ENCODE peak calls at places on chromosomes 4 and X, in four cellular contexts. One of them, this sample, is unnamed.
A peak's percentile ranks its signal among the peaks of the same experiment; 100 is the strongest.

GRCh38 chr4:59881632-59882031 is 1318.5 kb upstream of the ADGRL3 start:
- DNase-seq in keratinocyte: no peak
- DNase-seq in astrocyte: no peak
- DNase-seq in K562: no peak
- DNase-seq in this sample: no peak

GRCh38 chr4:70734168-70734954 is 12.6 kb downstream of the RUFY3 start:
- DNase-seq in K562: no peak
- DNase-seq in keratinocyte: no peak
- DNase-seq in astrocyte: peak; percentile 47
- DNase-seq in this sample: peak; percentile 73

GRCh38 chr4:126627255-126627654 is 1005.5 kb upstream of the INTU start:
- DNase-seq in astrocyte: no peak
- DNase-seq in keratinocyte: no peak
- DNase-seq in K562: no peak
- DNase-seq in this sample: peak; percentile 48

GRCh38 chr4:2255501-2256155 is 6.3 kb downstream of the MXD4 start:
- DNase-seq in astrocyte: peak; percentile 23
- DNase-seq in K562: no peak
- DNase-seq in keratinocyte: no peak
- DNase-seq in this sample: no peak

GRCh38 chr4:26135331-26135730 is 185.5 kb upstream of the RBPJ start:
- DNase-seq in K562: no peak
- DNase-seq in keratinocyte: no peak
- DNase-seq in astrocyte: no peak
- DNase-seq in this sample: no peak

GRCh38 chr4:151865327-151865726 is 104.5 kb upstream of the GATB start:
- DNase-seq in astrocyte: no peak
- DNase-seq in K562: no peak
- DNase-seq in keratinocyte: no peak
- DNase-seq in this sample: peak; percentile 22

GRCh38 chrX:80471582-80471981 is 51.3 kb downstream of the TENT5D start:
- DNase-seq in astrocyte: no peak
- DNase-seq in keratinocyte: no peak
- DNase-seq in K562: no peak
- DNase-seq in this sample: no peak

GRCh38 chrX:136168929-136169735 is 21.8 kb downstream of the FHL1 start:
- DNase-seq in K562: no peak
- DNase-seq in keratinocyte: no peak
- DNase-seq in astrocyte: peak; percentile 90
- DNase-seq in this sample: peak; percentile 86

GRCh38 chr4:10164877-10165283 is 48.3 kb upstream of the WDR1 start:
- DNase-seq in K562: peak; percentile 77
- DNase-seq in astrocyte: no peak
- DNase-seq in keratinocyte: no peak
- DNase-seq in this sample: peak; percentile 74

GRCh38 chr4:156829194-156829593 is 142.4 kb downstream of the PDGFC start:
- DNase-seq in keratinocyte: no peak
- DNase-seq in astrocyte: peak; percentile 50
- DNase-seq in K562: no peak
- DNase-seq in this sample: peak; percentile 75

GRCh38 chr4:79695848-79696247 is 287.8 kb upstream of the GK2 start:
- DNase-seq in K562: no peak
- DNase-seq in keratinocyte: no peak
- DNase-seq in astrocyte: no peak
- DNase-seq in this sample: no peak

GRCh38 chr4:168765726-168766125 is 244.3 kb downstream of the CBR4 start:
- DNase-seq in K562: no peak
- DNase-seq in keratinocyte: no peak
- DNase-seq in astrocyte: peak; percentile 95
- DNase-seq in this sample: peak; percentile 78

GRCh38 chr4:122218762-122219161 is 66.6 kb downstream of the BLTP1 start:
- DNase-seq in K562: no peak
- DNase-seq in keratinocyte: no peak
- DNase-seq in astrocyte: no peak
- DNase-seq in this sample: peak; percentile 29

GRCh38 chrX:115895678-115896329 is 274.7 kb upstream of the AGTR2 start:
- DNase-seq in keratinocyte: no peak
- DNase-seq in astrocyte: no peak
- DNase-seq in K562: no peak
- DNase-seq in this sample: no peak

GRCh38 chrX:153445106-153445855 is 575 bp downstream of the TREX2 start:
- DNase-seq in K562: no peak
- DNase-seq in keratinocyte: no peak
- DNase-seq in astrocyte: no peak
- DNase-seq in this sample: no peak

GRCh38 chrX:71291381-71291780 is 7.9 kb downstream of the NONO start:
- DNase-seq in K562: no peak
- DNase-seq in keratinocyte: no peak
- DNase-seq in astrocyte: peak; percentile 27
- DNase-seq in this sample: no peak

GRCh38 chr4:25165916-25166315 is 5.7 kb upstream of the SEPSECS start:
- DNase-seq in keratinocyte: no peak
- DNase-seq in K562: no peak
- DNase-seq in astrocyte: no peak
- DNase-seq in this sample: no peak

GRCh38 chr4:95095352-95095974 is 337.7 kb downstream of the BMPR1B start:
- DNase-seq in keratinocyte: no peak
- DNase-seq in astrocyte: peak; percentile 39
- DNase-seq in K562: peak; percentile 9
- DNase-seq in this sample: peak; percentile 75

GRCh38 chr4:126939401-126939800 is 693.4 kb upstream of the INTU start:
- DNase-seq in keratinocyte: no peak
- DNase-seq in K562: no peak
- DNase-seq in astrocyte: peak; percentile 89
- DNase-seq in this sample: peak; percentile 79

GRCh38 chr4:3237711-3238560 is 11.0 kb upstream of the MSANTD1 start:
- DNase-seq in K562: no peak
- DNase-seq in keratinocyte: no peak
- DNase-seq in astrocyte: no peak
- DNase-seq in this sample: no peak

GRCh38 chr4:77269505-77269904 is 112.5 kb downstream of the CCNG2 start:
- DNase-seq in K562: no peak
- DNase-seq in astrocyte: no peak
- DNase-seq in keratinocyte: no peak
- DNase-seq in this sample: peak; percentile 3

GRCh38 chrX:13876652-13877051 is 59.8 kb upstream of the GPM6B start:
- DNase-seq in K562: no peak
- DNase-seq in astrocyte: peak; percentile 68
- DNase-seq in keratinocyte: peak; percentile 52
- DNase-seq in this sample: peak; percentile 40

GRCh38 chrX:19291086-19291485 is 52.6 kb upstream of the PDHA1 start:
- DNase-seq in astrocyte: no peak
- DNase-seq in keratinocyte: no peak
- DNase-seq in K562: no peak
- DNase-seq in this sample: no peak

GRCh38 chrX:22399793-22400192 is 127.1 kb downstream of the CBLL2 start:
- DNase-seq in astrocyte: peak; percentile 47
- DNase-seq in keratinocyte: peak; percentile 69
- DNase-seq in K562: no peak
- DNase-seq in this sample: peak; percentile 32

GRCh38 chr4:145545538-145546224 is 64.0 kb downstream of the SMAD1 start:
- DNase-seq in keratinocyte: peak; percentile 85
- DNase-seq in astrocyte: peak; percentile 95
- DNase-seq in K562: no peak
- DNase-seq in this sample: peak; percentile 76

GRCh38 chrX:13692771-13693231 is 3.9 kb downstream of the RAB9A start:
- DNase-seq in K562: no peak
- DNase-seq in keratinocyte: no peak
- DNase-seq in astrocyte: peak; percentile 64
- DNase-seq in this sample: no peak

GRCh38 chr4:48329976-48330375 is 11.4 kb upstream of the SLAIN2 start:
- DNase-seq in astrocyte: peak; percentile 91
- DNase-seq in keratinocyte: no peak
- DNase-seq in K562: no peak
- DNase-seq in this sample: peak; percentile 87

GRCh38 chr4:7844247-7844991 is 95.2 kb downstream of the AFAP1 start:
- DNase-seq in K562: peak; percentile 50
- DNase-seq in astrocyte: peak; percentile 99
- DNase-seq in keratinocyte: peak; percentile 83
- DNase-seq in this sample: peak; percentile 91

GRCh38 chr4:15163284-15163645 is 161.0 kb downstream of the CPEB2 start:
- DNase-seq in K562: no peak
- DNase-seq in astrocyte: peak; percentile 45
- DNase-seq in keratinocyte: no peak
- DNase-seq in this sample: no peak

GRCh38 chr4:14254252-14254651 is 626.7 kb upstream of the BOD1L1 start:
- DNase-seq in astrocyte: peak; percentile 11
- DNase-seq in K562: no peak
- DNase-seq in keratinocyte: no peak
- DNase-seq in this sample: peak; percentile 68

GRCh38 chrX:70508296-70508911 is 63.8 kb downstream of the DLG3 start:
- DNase-seq in K562: no peak
- DNase-seq in astrocyte: no peak
- DNase-seq in keratinocyte: no peak
- DNase-seq in this sample: peak; percentile 24

GRCh38 chrX:147875866-147876596 is 35.7 kb upstream of the FMR1 start:
- DNase-seq in astrocyte: no peak
- DNase-seq in K562: no peak
- DNase-seq in keratinocyte: no peak
- DNase-seq in this sample: no peak

GRCh38 chr4:88981993-88982392 is 75.0 kb downstream of the FAM13A start:
- DNase-seq in astrocyte: no peak
- DNase-seq in K562: no peak
- DNase-seq in keratinocyte: no peak
- DNase-seq in this sample: no peak

DNA sequence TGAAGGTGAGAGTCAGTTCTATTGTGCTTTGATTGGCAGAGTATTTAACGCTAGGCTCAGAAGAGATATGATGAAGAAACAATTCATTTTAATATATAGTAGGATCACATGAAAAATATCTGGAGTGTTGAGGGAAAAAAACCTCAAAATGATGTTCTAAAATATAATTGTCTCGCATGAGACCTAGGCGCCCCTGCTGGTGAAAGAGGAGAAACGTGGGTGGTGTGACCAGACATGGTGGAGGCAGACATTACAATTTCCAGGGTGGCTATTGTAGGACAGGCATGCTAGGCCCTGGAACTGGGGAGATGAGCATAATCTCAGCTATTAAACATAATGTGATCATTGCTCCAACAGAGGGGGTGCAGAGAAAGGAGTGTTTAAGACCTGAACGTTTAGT is 210.0 kb downstream of the HS3ST1 start:
- DNase-seq in astrocyte: no peak
- DNase-seq in keratinocyte: no peak
- DNase-seq in K562: no peak
- DNase-seq in this sample: no peak
- H3K4me1 ChIP-seq in astrocyte: no peaks in the 10 kb centered on the region
- H3K4me1 ChIP-seq in keratinocyte: no peaks in the 10 kb centered on the region
- H3K4me1 ChIP-seq in K562: no peaks in the 10 kb centered on the region
- H3K4me1 ChIP-seq in this sample: no peaks in the 10 kb centered on the region

DNA sequence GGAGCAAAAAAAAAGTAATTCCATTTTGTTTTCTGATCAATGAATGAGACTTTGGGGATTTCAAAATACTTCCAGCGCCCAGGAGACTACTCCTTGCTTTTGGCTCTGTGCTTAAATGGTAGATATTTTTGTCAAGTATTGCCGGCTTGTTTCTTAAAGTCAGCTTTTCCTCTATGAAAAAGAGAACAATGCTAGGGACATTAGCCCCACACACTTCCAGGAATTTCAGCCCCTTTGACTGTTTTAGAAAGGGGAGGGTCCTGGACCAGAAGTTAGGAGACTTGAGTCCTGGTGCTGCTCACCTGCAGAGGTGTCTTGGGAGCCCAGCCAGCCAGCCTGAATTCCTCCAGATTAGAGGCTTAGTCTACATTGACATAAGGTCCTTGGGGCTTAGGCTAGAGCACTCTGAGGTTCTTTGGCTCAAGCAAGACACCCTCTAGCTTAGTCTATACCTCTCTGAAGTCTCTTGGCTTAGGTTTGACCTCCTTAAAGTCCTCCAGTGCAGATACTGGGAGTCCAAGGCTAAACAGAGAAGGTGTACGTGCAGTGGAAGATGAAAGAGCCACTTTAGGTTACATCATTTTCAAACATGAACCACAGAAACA is 1.6 kb upstream of the SETD7 start:
- DNase-seq in keratinocyte: no peak
- DNase-seq in astrocyte: no peak
- DNase-seq in K562: no peak
- DNase-seq in this sample: no peak
- TF ChIP-seq EZH2 in keratinocyte: peak; percentile 89
- TF ChIP-seq EZH2 in astrocyte: no peak
- TF ChIP-seq EZH2 in K562: no peak
- TF ChIP-seq EZH2 in this sample: no peak

GRCh38 chrX:149528381-149528780 is 12.4 kb upstream of the EOLA1 start:
- DNase-seq in keratinocyte: no peak
- DNase-seq in astrocyte: no peak
- DNase-seq in K562: no peak
- DNase-seq in this sample: no peak
- H3K4me1 ChIP-seq in keratinocyte: no peaks in the 10 kb centered on the region
- H3K4me1 ChIP-seq in astrocyte: no peaks in the 10 kb centered on the region
- H3K4me1 ChIP-seq in K562: peaks cover 12% of the 10 kb centered on the region
- H3K4me1 ChIP-seq in this sample: no peaks in the 10 kb centered on the region

GRCh38 chrX:40094900-40095587 is 2.7 kb downstream of the BCOR start:
- DNase-seq in keratinocyte: no peak
- DNase-seq in K562: no peak
- DNase-seq in astrocyte: no peak
- DNase-seq in this sample: peak; percentile 47

GRCh38 chrX:40094041-40094899 is 3.5 kb downstream of the BCOR start:
- DNase-seq in K562: no peak
- DNase-seq in astrocyte: no peak
- DNase-seq in keratinocyte: no peak
- DNase-seq in this sample: peak; percentile 75

GRCh38 chrX:40096395-40097091 is 1.2 kb downstream of the BCOR start:
- DNase-seq in K562: no peak
- DNase-seq in astrocyte: no peak
- DNase-seq in keratinocyte: no peak
- DNase-seq in this sample: peak; percentile 64

GRCh38 chrX:40097101-40097491 is 662 bp downstream of the BCOR start:
- DNase-seq in keratinocyte: no peak
- DNase-seq in astrocyte: no peak
- DNase-seq in K562: no peak
- DNase-seq in this sample: peak; percentile 53

DNA sequence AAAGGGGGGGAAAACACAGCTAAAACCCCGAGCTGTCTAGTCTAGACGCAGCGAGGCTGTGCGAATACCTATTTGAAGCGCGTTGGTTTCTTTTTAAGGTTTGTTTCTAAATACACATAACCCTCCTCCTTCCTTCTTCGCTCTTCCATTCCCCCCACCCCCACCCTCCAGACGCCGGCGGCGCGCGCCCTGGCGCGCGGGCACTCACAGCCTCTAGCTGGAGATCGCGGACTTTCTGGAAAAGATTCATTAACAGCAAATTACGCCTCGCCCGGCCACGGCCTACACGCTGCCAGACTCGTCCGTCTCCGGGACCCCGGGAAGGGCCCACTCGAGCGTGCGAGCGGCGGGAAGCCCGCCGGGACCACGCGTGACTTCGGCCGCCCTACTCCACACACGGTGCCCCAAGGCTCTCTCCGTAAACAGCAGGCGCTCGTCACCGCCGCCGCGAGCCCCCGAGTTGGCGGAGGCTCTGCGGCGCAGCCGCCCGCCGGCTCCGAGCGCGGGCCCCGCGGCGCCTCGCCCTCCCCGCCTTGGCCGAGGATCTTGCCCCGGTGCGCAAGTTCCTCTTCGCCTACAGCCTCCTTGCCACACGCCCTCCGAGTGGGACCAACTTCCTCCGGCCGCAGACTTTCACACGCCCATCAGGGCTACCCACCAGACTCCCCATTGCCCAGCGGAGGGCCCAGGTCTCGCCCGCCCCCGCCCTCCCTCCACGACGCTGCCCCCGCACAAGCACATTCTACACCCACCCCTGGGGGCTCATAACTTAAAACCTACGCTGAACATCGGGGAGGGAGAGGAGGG is 2.0 kb downstream of the BCOR start:
- DNase-seq in keratinocyte: no peak
- DNase-seq in K562: no peak
- DNase-seq in astrocyte: no peak
- DNase-seq in this sample: peak; percentile 51
- TF ChIP-seq EZH2 in keratinocyte: no peak
- TF ChIP-seq EZH2 in K562: no peak
- TF ChIP-seq EZH2 in astrocyte: no peak
- TF ChIP-seq EZH2 in this sample: no peak